ENCODE peak calls at places on chromosome 2, in eight cellular contexts. Z is AG10803; I is CD8-positive, alpha-beta memory T cell; J is NCI-H774; O is nucleus accumbens; Q is Right ventricle myocardium superior; E is fibroblast of mammary gland; Y is WTC11. D is an unnamed sample.

GRCh38 chr2:186980787-186981550 is 132.0 kb upstream of the ZSWIM2 start:
- DNase-seq in Z (no peak), I (no peak), J (peak; percentile 43), O (no peak), Q (no peak), E (no peak), Y (no peak), D (no peak)

GRCh38 chr2:16063251-16063850 is 123.0 kb downstream of the MYCN start:
- DNase-seq in Z (no peak), I (no peak), J (no peak), O (no peak), Q (no peak), E (no peak), Y (no peak), D (no peak)

GRCh38 chr2:29632018-29632417 is 289.4 kb downstream of the ALK start:
- DNase-seq in Z (peak; percentile 31), I (no peak), J (no peak), O (no peak), Q (no peak), E (peak; percentile 83), Y (no peak), D (no peak)

GRCh38 chr2:189096769-189097447 is 82.7 kb downstream of the COL5A2 start:
- DNase-seq in Z (peak; percentile 87), I (no peak), J (no peak), O (no peak), Q (no peak), E (peak; percentile 82), Y (no peak), D (no peak)

GRCh38 chr2:68556384-68556783 is 87.0 kb upstream of the PROKR1 start:
- DNase-seq in Z (no peak), I (no peak), J (no peak), O (no peak), Q (no peak), E (peak; percentile 6), Y (no peak), D (no peak)

GRCh38 chr2:101501443-101501842 is 26.5 kb upstream of the RFX8 start:
- DNase-seq in Z (no peak), I (no peak), J (no peak), O (no peak), Q (no peak), E (peak; percentile 64), Y (no peak), D (no peak)

GRCh38 chr2:238644095-238645081 is 203.5 kb upstream of the TWIST2 start:
- DNase-seq in Z (peak; percentile 88), I (no peak), J (no peak), O (peak; percentile 6), Q (no peak), E (peak; percentile 98), Y (no peak), D (no peak)

GRCh38 chr2:23092831-23093230 is 292.1 kb upstream of the KLHL29 start:
- DNase-seq in Z (no peak), I (no peak), J (no peak), O (no peak), Q (no peak), E (peak; percentile 4), Y (no peak), D (no peak)

GRCh38 chr2:128523490-128523889 is 204.8 kb upstream of the HS6ST1 start:
- DNase-seq in Z (no peak), I (no peak), J (no peak), O (peak; percentile 48), Q (no peak), E (no peak), Y (no peak), D (no peak)

GRCh38 chr2:69512446-69512845 is 75.2 kb upstream of the NFU1 start:
- DNase-seq in Z (no peak), I (no peak), J (no peak), O (no peak), Q (no peak), E (no peak), Y (no peak), D (no peak)

GRCh38 chr2:217066510-217067270 is 206.8 kb upstream of the TNP1 start:
- DNase-seq in Z (no peak), I (no peak), J (no peak), O (no peak), Q (no peak), E (no peak), Y (no peak), D (no peak)

GRCh38 chr2:200311139-200311538 is 4.6 kb downstream of the SPATS2L start:
- DNase-seq in Z (no peak), I (no peak), J (no peak), O (no peak), Q (no peak), E (no peak), Y (no peak), D (no peak)

GRCh38 chr2:151103551-151103950 is 158.1 kb downstream of the RBM43 start:
- DNase-seq in Z (no peak), I (no peak), J (no peak), O (no peak), Q (no peak), E (no peak), Y (no peak), D (no peak)

GRCh38 chr2:239944706-239945551 is 80.2 kb downstream of the NDUFA10 start:
- DNase-seq in Z (peak; percentile 21), I (peak; percentile 8), J (no peak), O (peak; percentile 51), Q (peak; percentile 75), E (no peak), Y (no peak), D (peak; percentile 47)

GRCh38 chr2:158699323-158699722 is 95.8 kb upstream of the DAPL1 start:
- DNase-seq in Z (no peak), I (no peak), J (no peak), O (no peak), Q (no peak), E (no peak), Y (no peak), D (no peak)

GRCh38 chr2:217849154-217849553 is 153.6 kb downstream of the TNS1 start:
- DNase-seq in Z (peak; percentile 54), I (no peak), J (no peak), O (no peak), Q (no peak), E (no peak), Y (no peak), D (peak; percentile 11)

GRCh38 chr2:425947-426346 is 138.1 kb upstream of the ALKAL2 start:
- DNase-seq in Z (no peak), I (no peak), J (no peak), O (no peak), Q (no peak), E (no peak), Y (no peak), D (no peak)

GRCh38 chr2:46236006-46236875 is 61.0 kb upstream of the EPAS1 start:
- DNase-seq in Z (no peak), I (no peak), J (no peak), O (no peak), Q (no peak), E (peak; percentile 49), Y (no peak), D (no peak)

GRCh38 chr2:33598472-33599174 is 476 bp downstream of the FAM98A start:
- DNase-seq in Z (peak; percentile 49), I (peak; percentile 4), J (no peak), O (no peak), Q (no peak), E (peak; percentile 46), Y (peak; percentile 30), D (no peak)

GRCh38 chr2:55159037-55159651 is 72.9 kb downstream of the CLHC1 start:
- DNase-seq in Z (no peak), I (no peak), J (no peak), O (peak; percentile 28), Q (peak; percentile 80), E (no peak), Y (no peak), D (peak; percentile 73)

GRCh38 chr2:231710751-231711676 is 2.7 kb downstream of the PTMA start:
- DNase-seq in Z (peak; percentile 16), I (no peak), J (no peak), O (peak; percentile 35), Q (peak; percentile 61), E (no peak), Y (no peak), D (peak; percentile 61)

GRCh38 chr2:64945973-64946736 is 43.0 kb upstream of the SLC1A4 start:
- DNase-seq in Z (peak; percentile 44), I (peak; percentile 33), J (no peak), O (peak; percentile 6), Q (peak; percentile 44), E (no peak), Y (no peak), D (no peak)

GRCh38 chr2:127984551-127984950 is 43.3 kb downstream of the SAP130 start:
- DNase-seq in Z (no peak), I (no peak), J (no peak), O (no peak), Q (no peak), E (peak; percentile 27), Y (no peak), D (no peak)

GRCh38 chr2:128361376-128362131 is 42.9 kb upstream of the HS6ST1 start:
- DNase-seq in Z (no peak), I (no peak), J (no peak), O (no peak), Q (peak; percentile 40), E (no peak), Y (peak; percentile 3), D (no peak)

GRCh38 chr2:146572598-146572997 is 1272.2 kb upstream of the ACVR2A start:
- DNase-seq in Z (peak; percentile 30), I (no peak), J (no peak), O (no peak), Q (no peak), E (peak; percentile 48), Y (no peak), D (no peak)

GRCh38 chr2:207750315-207750714 is 19.4 kb downstream of the FZD5 start:
- DNase-seq in Z (no peak), I (no peak), J (no peak), O (no peak), Q (no peak), E (no peak), Y (no peak), D (no peak)

GRCh38 chr2:73243884-73244570 is 9.9 kb downstream of the CCT7 start:
- DNase-seq in Z (peak; percentile 80), I (no peak), J (no peak), O (no peak), Q (no peak), E (peak; percentile 40), Y (no peak), D (no peak)

GRCh38 chr2:174778479-174778962 is 14.2 kb upstream of the CHRNA1 start:
- DNase-seq in Z (peak; percentile 100), I (peak; percentile 65), J (no peak), O (no peak), Q (peak; percentile 67), E (peak; percentile 98), Y (no peak), D (peak; percentile 49)

GRCh38 chr2:10514743-10515142 is 66.6 kb upstream of the ODC1 start:
- DNase-seq in Z (peak; percentile 79), I (no peak), J (no peak), O (no peak), Q (no peak), E (peak; percentile 89), Y (no peak), D (no peak)

GRCh38 chr2:40192864-40193669 is 258.8 kb downstream of the SLC8A1 start:
- DNase-seq in Z (peak; percentile 51), I (no peak), J (no peak), O (no peak), Q (no peak), E (peak; percentile 93), Y (no peak), D (no peak)

GRCh38 chr2:201890447-201890846 is 84.1 kb downstream of the CDK15 start:
- DNase-seq in Z (peak; percentile 32), I (no peak), J (no peak), O (no peak), Q (no peak), E (peak; percentile 74), Y (no peak), D (no peak)

GRCh38 chr2:168964251-168964807 is 63.2 kb downstream of the G6PC2 start:
- DNase-seq in Z (no peak), I (no peak), J (no peak), O (no peak), Q (no peak), E (no peak), Y (no peak), D (no peak)

GRCh38 chr2:160934991-160935390 is 225.2 kb upstream of the TANK start:
- DNase-seq in Z (no peak), I (no peak), J (no peak), O (no peak), Q (no peak), E (no peak), Y (no peak), D (no peak)

GRCh38 chr2:11129598-11130449 is 25.4 kb upstream of the SLC66A3 start:
- DNase-seq in Z (no peak), I (peak; percentile 79), J (peak; percentile 71), O (peak; percentile 77), Q (peak; percentile 65), E (no peak), Y (peak; percentile 95), D (peak; percentile 65)